ENCODE peak calls at places on chromosomes 11 and 22, in eight cellular contexts. B is astrocyte, Q is body of pancreas, C is caudate nucleus, O is kidney, X is transverse colon, L is cardiac muscle cell, Y is IMR-90. S is an unnamed sample.

GRCh38 chr22:47561766-47562165 is 799.3 kb downstream of the TBC1D22A start:
- DNase-seq in B (no peak), Q (no peak), C (no peak), O (no peak), X (no peak), L (no peak), Y (no peak), S (no peak)

GRCh38 chr11:100863080-100863581 is 176.0 kb downstream of the ARHGAP42 start:
- DNase-seq in B (peak), Q (no peak), C (no peak), O (peak), X (no peak), L (peak), Y (peak), S (no peak)

GRCh38 chr11:46890665-46891064 is 27.7 kb downstream of the LRP4 start:
- DNase-seq in B (no peak), Q (no peak), C (no peak), O (no peak), X (no peak), L (no peak), Y (peak), S (no peak)

GRCh38 chr11:68574308-68574707 is 110.0 kb upstream of the GAL start:
- DNase-seq in B (peak), Q (no peak), C (no peak), O (no peak), X (no peak), L (no peak), Y (peak), S (no peak)

GRCh38 chr11:12862761-12863469 is 146.2 kb upstream of the RASSF10 start:
- DNase-seq in B (peak), Q (no peak), C (no peak), O (peak), X (peak), L (peak), Y (peak), S (no peak)

GRCh38 chr11:79388201-79388600 is 52.6 kb downstream of the TENM4 start:
- DNase-seq in B (peak), Q (no peak), C (no peak), O (no peak), X (no peak), L (no peak), Y (no peak), S (no peak)

GRCh38 chr11:9825895-9826294 is 162.0 kb downstream of the SWAP70 start:
- DNase-seq in B (no peak), Q (no peak), C (no peak), O (no peak), X (no peak), L (no peak), Y (no peak), S (no peak)

GRCh38 chr11:109745996-109746625 is 324.1 kb downstream of the C11orf87 start:
- DNase-seq in B (no peak), Q (no peak), C (no peak), O (no peak), X (no peak), L (no peak), Y (no peak), S (no peak)

GRCh38 chr22:22094514-22094913 is 111.9 kb upstream of the TOP3B start:
- DNase-seq in B (no peak), Q (no peak), C (no peak), O (no peak), X (no peak), L (no peak), Y (no peak), S (no peak)

GRCh38 chr11:2917842-2918490 is 11.3 kb downstream of the PHLDA2 start:
- DNase-seq in B (no peak), Q (no peak), C (no peak), O (peak), X (no peak), L (no peak), Y (no peak), S (no peak)

GRCh38 chr11:66363805-66364535 is 7.6 kb downstream of the SLC29A2 start:
- DNase-seq in B (no peak), Q (peak), C (peak), O (no peak), X (peak), L (peak), Y (no peak), S (peak)

GRCh38 chr11:62497132-62497915 is 49.3 kb downstream of the AHNAK start:
- DNase-seq in B (peak), Q (no peak), C (no peak), O (no peak), X (peak), L (peak), Y (peak), S (no peak)

GRCh38 chr11:74479340-74480123 is 12.2 kb upstream of the KCNE3 start:
- DNase-seq in B (no peak), Q (no peak), C (no peak), O (no peak), X (no peak), L (peak), Y (no peak), S (no peak)

GRCh38 chr11:64799256-64799924 is 3.6 kb downstream of the MAP4K2 start:
- DNase-seq in B (no peak), Q (no peak), C (no peak), O (peak), X (no peak), L (no peak), Y (no peak), S (no peak)

GRCh38 chr11:58774164-58774593 is 42.4 kb upstream of the GLYAT start:
- DNase-seq in B (no peak), Q (no peak), C (no peak), O (no peak), X (no peak), L (no peak), Y (no peak), S (no peak)

GRCh38 chr11:63766501-63767270 is 1.9 kb downstream of the ZFTA start:
- DNase-seq in B (no peak), Q (no peak), C (no peak), O (no peak), X (no peak), L (no peak), Y (no peak), S (no peak)
- H3K27ac ChIP-seq in B (peak), Q (peak), C (peak), O (peak), X (peak), L (no peak), Y (peak), S (no peak)

GRCh38 chr11:59801160-59801706 is 9.3 kb downstream of the MRPL16 start:
- DNase-seq in B (no peak), Q (no peak), C (no peak), O (no peak), X (no peak), L (no peak), Y (no peak), S (no peak)
- H3K27ac ChIP-seq in B (no peak), Q (no peak), C (no peak), O (no peak), X (peak), L (no peak), Y (no peak), S (no peak)

GRCh38 chr22:32839776-32840571 is 38.5 kb downstream of the TIMP3 start:
- DNase-seq in B (peak), Q (no peak), C (no peak), O (no peak), X (no peak), L (peak), Y (peak), S (no peak)

GRCh38 chr22:32844251-32844650 is 42.7 kb downstream of the TIMP3 start:
- DNase-seq in B (no peak), Q (no peak), C (no peak), O (no peak), X (no peak), L (no peak), Y (no peak), S (no peak)

GRCh38 chr22:32842486-32842885 is 41.0 kb downstream of the TIMP3 start:
- DNase-seq in B (peak), Q (no peak), C (no peak), O (no peak), X (no peak), L (no peak), Y (peak), S (no peak)

GRCh38 chr22:32841175-32841574 is 39.7 kb downstream of the TIMP3 start:
- DNase-seq in B (no peak), Q (no peak), C (no peak), O (no peak), X (no peak), L (no peak), Y (no peak), S (no peak)

DNA sequence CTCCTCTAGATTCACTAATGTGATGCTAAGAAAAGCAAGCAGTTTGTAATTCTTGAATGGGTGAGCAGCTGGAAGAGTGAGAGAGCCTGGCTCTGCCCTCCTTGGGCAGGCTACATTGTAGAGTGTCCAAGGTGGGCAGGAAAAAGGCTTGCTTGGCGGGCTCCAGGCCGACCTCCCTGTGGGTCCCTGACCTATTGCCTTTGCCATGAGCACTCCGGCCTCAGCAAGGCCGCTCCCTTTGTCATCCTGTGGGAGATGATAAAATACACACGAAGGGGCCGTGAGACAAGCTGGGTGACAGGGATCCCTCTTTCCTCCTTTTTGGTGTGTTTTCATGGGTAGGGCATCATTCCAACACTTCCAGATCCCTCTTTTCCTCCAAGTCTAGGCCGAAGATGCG is 41.8 kb downstream of the TIMP3 start:
- DNase-seq in B (no peak), Q (no peak), C (no peak), O (no peak), X (no peak), L (no peak), Y (no peak), S (no peak)
- H3K27ac ChIP-seq in B (no peak), Q (no peak), C (no peak), O (no peak), X (no peak), L (no peak), Y (no peak), S (no peak)

DNA sequence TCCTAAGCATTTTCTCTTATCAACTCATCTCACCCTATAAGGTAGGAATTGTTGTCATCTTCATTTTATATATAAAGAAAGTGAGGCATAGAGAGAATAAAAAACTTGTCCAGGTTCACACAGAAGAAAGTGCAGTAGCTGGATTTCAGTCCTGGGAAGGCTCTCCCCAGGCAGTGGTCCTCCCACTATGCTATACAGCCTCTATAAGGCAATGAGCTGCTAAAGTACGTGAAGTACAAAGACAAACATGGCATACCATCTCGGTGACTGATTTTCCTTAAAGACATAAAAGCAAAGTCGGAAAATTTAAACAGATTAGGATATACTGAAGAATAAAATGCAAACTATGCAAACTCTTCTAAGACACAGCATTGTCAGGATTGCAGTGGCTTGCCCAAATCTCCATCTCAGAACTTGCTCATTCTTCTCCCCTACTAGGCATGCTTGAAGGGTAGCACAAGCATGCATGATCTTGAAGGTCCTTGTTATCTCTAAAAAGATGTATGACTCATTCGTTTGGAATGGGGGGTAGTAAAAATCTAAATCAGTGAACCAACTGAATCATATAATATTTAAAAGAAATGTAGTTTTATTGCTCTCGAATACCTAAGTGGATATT is 97.8 kb upstream of the CSNK2A3 start:
- DNase-seq in B (peak), Q (no peak), C (no peak), O (no peak), X (no peak), L (peak), Y (peak), S (no peak)
- H3K27ac ChIP-seq in B (no peak), Q (no peak), C (no peak), O (no peak), X (peak), L (no peak), Y (peak), S (no peak)

GRCh38 chr11:16800382-16800781 is 61.9 kb downstream of the C11orf58 start:
- DNase-seq in B (no peak), Q (no peak), C (no peak), O (no peak), X (no peak), L (no peak), Y (no peak), S (no peak)
- H3K27ac ChIP-seq in B (no peak), Q (no peak), C (no peak), O (no peak), X (no peak), L (peak), Y (no peak), S (no peak)

GRCh38 chr22:49381595-49382450 is 445.9 kb downstream of the BRD1 start:
- DNase-seq in B (no peak), Q (no peak), C (no peak), O (no peak), X (no peak), L (no peak), Y (no peak), S (no peak)

GRCh38 chr22:49382451-49382735 is 445.3 kb downstream of the BRD1 start:
- DNase-seq in B (no peak), Q (no peak), C (no peak), O (no peak), X (no peak), L (no peak), Y (no peak), S (no peak)

GRCh38 chr22:49377306-49377705 is 450.4 kb downstream of the BRD1 start:
- DNase-seq in B (no peak), Q (no peak), C (no peak), O (peak), X (no peak), L (no peak), Y (no peak), S (no peak)

GRCh38 chr22:49380828-49381114 is 446.9 kb downstream of the BRD1 start:
- DNase-seq in B (no peak), Q (no peak), C (no peak), O (no peak), X (no peak), L (no peak), Y (no peak), S (no peak)

GRCh38 chr22:49380095-49380827 is 447.4 kb downstream of the BRD1 start:
- DNase-seq in B (no peak), Q (no peak), C (no peak), O (no peak), X (no peak), L (no peak), Y (no peak), S (no peak)
- H3K27ac ChIP-seq in B (no peak), Q (no peak), C (no peak), O (no peak), X (no peak), L (no peak), Y (no peak), S (no peak)

GRCh38 chr11:117219455-117219854 is 12.4 kb downstream of the PCSK7 start:
- DNase-seq in B (no peak), Q (no peak), C (no peak), O (peak), X (peak), L (no peak), Y (no peak), S (no peak)
- H3K27ac ChIP-seq in B (no peak), Q (peak), C (no peak), O (peak), X (peak), L (no peak), Y (peak), S (no peak)

DNA sequence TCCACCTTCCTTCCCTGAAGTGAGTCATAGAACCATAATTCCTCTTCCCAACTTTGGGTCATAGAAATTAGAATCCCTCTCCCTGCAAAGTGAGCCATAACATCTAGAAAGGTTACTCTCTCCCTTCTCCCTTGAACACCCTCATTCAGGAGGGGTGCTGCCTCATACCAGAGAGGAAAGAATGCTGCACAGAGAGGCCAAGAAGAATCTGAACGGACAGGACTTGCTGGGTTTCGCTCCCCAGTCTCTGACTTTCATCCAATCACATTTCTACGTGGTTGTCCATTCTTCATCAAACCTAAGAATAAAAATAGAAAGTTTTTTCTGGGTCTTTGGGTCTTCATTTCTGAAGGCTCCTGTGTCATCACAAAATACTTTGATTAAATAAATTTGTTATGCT is 31.0 kb upstream of the BIRC3 start:
- DNase-seq in B (no peak), Q (no peak), C (no peak), O (no peak), X (no peak), L (no peak), Y (no peak), S (no peak)
- H3K27ac ChIP-seq in B (no peak), Q (no peak), C (no peak), O (no peak), X (no peak), L (no peak), Y (no peak), S (no peak)

S was measured in CD4-positive, alpha-beta T cell.